ENCODE peak calls at places on chromosome 17, in four cellular contexts. E, V, P and S are unnamed samples.

GRCh38 chr17:8117980-8118768 is at the start of gene ALOXE3:
- DNase-seq in P (peak; percentile 74), V (no peak), E (peak; percentile 61), S (peak; percentile 52)

GRCh38 chr17:63919311-63919723 is 678 bp upstream of the GH1 start:
- DNase-seq in P (peak; percentile 88), V (peak; percentile 45), E (peak; percentile 62), S (peak; percentile 63)

GRCh38 chr17:79948406-79948917 is 87.2 kb downstream of the TBC1D16 start:
- DNase-seq in P (no peak), V (no peak), E (peak; percentile 5), S (no peak)

GRCh38 chr17:39996162-39996561 is 15.6 kb downstream of the PSMD3 start:
- DNase-seq in P (no peak), V (no peak), E (no peak), S (no peak)

GRCh38 chr17:7043544-7044268 is at the start of gene SLC16A11:
- DNase-seq in P (no peak), V (no peak), E (no peak), S (peak; percentile 48)

GRCh38 chr17:51352798-51353197 is 92.5 kb downstream of the UTP18 start:
- DNase-seq in V (no peak), E (no peak), P (no peak), S (no peak)

GRCh38 chr17:62627219-62627903 is at the start of gene MRC2:
- DNase-seq in E (peak; percentile 38), V (peak; percentile 38), P (peak; percentile 82), S (peak; percentile 82)

GRCh38 chr17:73722163-73722562 is 77.9 kb upstream of the SDK2 start:
- DNase-seq in P (no peak), V (no peak), E (no peak), S (no peak)

GRCh38 chr17:39166437-39167335 is 725 bp upstream of the ARL5C start:
- DNase-seq in V (no peak), P (no peak), E (no peak), S (no peak)

GRCh38 chr17:19306160-19307111 is 56.1 kb downstream of the B9D1 start:
- DNase-seq in P (no peak), E (no peak), V (no peak), S (no peak)

GRCh38 chr17:64032081-64032480 is 11.6 kb upstream of the ICAM2 start:
- DNase-seq in P (peak; percentile 28), E (no peak), V (no peak), S (no peak)

GRCh38 chr17:13302983-13303382 is 285.2 kb upstream of the ELAC2 start:
- DNase-seq in P (no peak), V (no peak), E (no peak), S (no peak)

GRCh38 chr17:80938556-80938955 is 53.1 kb upstream of the CHMP6 start:
- DNase-seq in E (peak; percentile 9), V (no peak), P (no peak), S (no peak)

GRCh38 chr17:2412561-2413021 is 11.7 kb upstream of the MNT start:
- DNase-seq in E (no peak), V (no peak), P (peak; percentile 81), S (peak; percentile 50)

GRCh38 chr17:58097384-58098088 is 14.3 kb downstream of the DYNLL2 start:
- DNase-seq in E (no peak), P (no peak), V (no peak), S (no peak)

GRCh38 chr17:66171692-66172091 is 20.2 kb downstream of the CEP112 start:
- DNase-seq in E (no peak), P (no peak), V (no peak), S (no peak)

GRCh38 chr17:28327709-28328108 is 7.6 kb downstream of the IFT20 start:
- DNase-seq in E (no peak), V (no peak), P (peak; percentile 18), S (no peak)